ENCODE peak calls at places on chromosome 16, in seven cellular contexts. N is ascending aorta; J is posterior cingulate gyrus; P is kidney tubule cell; A is activated CD8-positive, alpha-beta memory T cell treated with anti-CD3 and anti-CD28 coated beads for 4 hours; F is heart right ventricle; D is GM23248. B is an unnamed sample.

GRCh38 chr16:47045023-47045422 is 71.5 kb upstream of the DNAJA2 start:
- DNase-seq in N (no peak), J (peak), P (peak), A (no peak), F (no peak), D (peak), B (no peak)

GRCh38 chr16:87657621-87658192 is 55.4 kb downstream of the JPH3 start:
- DNase-seq in N (no peak), J (no peak), P (no peak), A (no peak), F (no peak), D (peak), B (no peak)

GRCh38 chr16:31118223-31119155 is 1.0 kb downstream of the KAT8 start:
- DNase-seq in N (no peak), J (no peak), P (peak), A (no peak), F (no peak), D (peak), B (no peak)

GRCh38 chr16:81646561-81646960 is 132.5 kb upstream of the PLCG2 start:
- DNase-seq in N (no peak), J (no peak), P (no peak), A (no peak), F (no peak), D (peak), B (no peak)

GRCh38 chr16:4684763-4685162 is 8.6 kb upstream of the NUDT16L1 start:
- DNase-seq in N (no peak), J (no peak), P (no peak), A (no peak), F (no peak), D (no peak), B (no peak)

GRCh38 chr16:2919511-2920255 is 8.0 kb downstream of the FLYWCH1 start:
- DNase-seq in N (no peak), J (peak), P (peak), A (peak), F (no peak), D (peak), B (peak)

GRCh38 chr16:11852092-11852809 is 909 bp upstream of the RSL1D1 start:
- DNase-seq in N (no peak), J (no peak), P (peak), A (no peak), F (no peak), D (no peak), B (no peak)

GRCh38 chr16:57601801-57602478 is 26.5 kb upstream of the ADGRG1 start:
- DNase-seq in N (no peak), J (no peak), P (no peak), A (no peak), F (no peak), D (no peak), B (no peak)

GRCh38 chr16:3949287-3949686 is 68.8 kb upstream of the CREBBP start:
- DNase-seq in N (no peak), J (no peak), P (no peak), A (no peak), F (peak), D (no peak), B (no peak)

GRCh38 chr16:14585287-14585686 is 44.8 kb downstream of the PARN start:
- DNase-seq in N (no peak), J (no peak), P (no peak), A (no peak), F (no peak), D (no peak), B (no peak)

GRCh38 chr16:54931041-54931756 is 534 bp downstream of the IRX5 start:
- DNase-seq in N (no peak), J (peak), P (peak), A (no peak), F (peak), D (peak), B (no peak)

GRCh38 chr16:2056681-2057407 is 9.1 kb downstream of the TSC2 start:
- DNase-seq in N (no peak), J (peak), P (no peak), A (no peak), F (no peak), D (no peak), B (no peak)

GRCh38 chr16:56211471-56211944 is 20.2 kb downstream of the GNAO1 start:
- DNase-seq in N (no peak), J (no peak), P (no peak), A (no peak), F (no peak), D (no peak), B (no peak)

GRCh38 chr16:50859628-50860360 is 117.9 kb downstream of the CYLD start:
- DNase-seq in N (no peak), J (no peak), P (no peak), A (no peak), F (no peak), D (no peak), B (no peak)

GRCh38 chr16:12573730-12574383 is 229.8 kb downstream of the CPPED1 start:
- DNase-seq in N (no peak), J (peak), P (peak), A (peak), F (peak), D (peak), B (peak)

B was measured in stimulated activated CD8-positive, alpha-beta memory T cell treated with anti-CD3 and anti-CD28 coated beads, Interleukin-15, amount 100 ng/mL, for 4 hours.